ENCODE peak calls at places on chromosomes 2 and 18, in five cellular contexts. One of them, this sample, is unnamed.

GRCh38 chr2:73418343-73418742 is 32.7 kb downstream of the ALMS1 start:
- DNase-seq in nephron progenitor cell: no peak
- DNase-seq in neural crest cell: no peak
- DNase-seq in activated CD8-positive, alpha-beta T cell treated with anti-CD3 and anti-CD28 coated beads for 36 hours: no peak
- DNase-seq in A549: no peak
- DNase-seq in this sample: no peak

GRCh38 chr2:222561817-222562424 is 94.0 kb downstream of the FARSB start:
- DNase-seq in nephron progenitor cell: peak; percentile 58
- DNase-seq in neural crest cell: peak; percentile 61
- DNase-seq in activated CD8-positive, alpha-beta T cell treated with anti-CD3 and anti-CD28 coated beads for 36 hours: peak; percentile 40
- DNase-seq in A549: peak; percentile 53
- DNase-seq in this sample: no peak

GRCh38 chr2:39660612-39661196 is 5.0 kb upstream of the TMEM178A start:
- DNase-seq in nephron progenitor cell: no peak
- DNase-seq in neural crest cell: no peak
- DNase-seq in activated CD8-positive, alpha-beta T cell treated with anti-CD3 and anti-CD28 coated beads for 36 hours: no peak
- DNase-seq in A549: no peak
- DNase-seq in this sample: no peak

GRCh38 chr18:56873441-56874140 is 222.4 kb downstream of the WDR7 start:
- DNase-seq in nephron progenitor cell: peak; percentile 6
- DNase-seq in neural crest cell: peak; percentile 18
- DNase-seq in activated CD8-positive, alpha-beta T cell treated with anti-CD3 and anti-CD28 coated beads for 36 hours: peak; percentile 31
- DNase-seq in A549: no peak
- DNase-seq in this sample: no peak

GRCh38 chr2:66982766-66983165 is 414.4 kb upstream of the ETAA1 start:
- DNase-seq in nephron progenitor cell: no peak
- DNase-seq in neural crest cell: no peak
- DNase-seq in activated CD8-positive, alpha-beta T cell treated with anti-CD3 and anti-CD28 coated beads for 36 hours: no peak
- DNase-seq in A549: no peak
- DNase-seq in this sample: no peak

GRCh38 chr2:153156743-153157142 is 321.8 kb downstream of the RPRM start:
- DNase-seq in nephron progenitor cell: no peak
- DNase-seq in neural crest cell: no peak
- DNase-seq in activated CD8-positive, alpha-beta T cell treated with anti-CD3 and anti-CD28 coated beads for 36 hours: no peak
- DNase-seq in A549: no peak
- DNase-seq in this sample: no peak

GRCh38 chr18:49227456-49227855 is 233.0 kb downstream of the DYM start:
- DNase-seq in nephron progenitor cell: no peak
- DNase-seq in neural crest cell: no peak
- DNase-seq in activated CD8-positive, alpha-beta T cell treated with anti-CD3 and anti-CD28 coated beads for 36 hours: peak; percentile 75
- DNase-seq in A549: no peak
- DNase-seq in this sample: no peak

GRCh38 chr18:27491772-27492171 is 306.7 kb upstream of the CHST9 start:
- DNase-seq in nephron progenitor cell: no peak
- DNase-seq in neural crest cell: no peak
- DNase-seq in activated CD8-positive, alpha-beta T cell treated with anti-CD3 and anti-CD28 coated beads for 36 hours: no peak
- DNase-seq in A549: no peak
- DNase-seq in this sample: no peak

GRCh38 chr2:237199577-237199976 is 113.9 kb downstream of the COPS8 start:
- DNase-seq in nephron progenitor cell: no peak
- DNase-seq in neural crest cell: no peak
- DNase-seq in activated CD8-positive, alpha-beta T cell treated with anti-CD3 and anti-CD28 coated beads for 36 hours: no peak
- DNase-seq in A549: no peak
- DNase-seq in this sample: peak; percentile 74

GRCh38 chr2:25491966-25492532 is 150.3 kb upstream of the DNMT3A start:
- DNase-seq in nephron progenitor cell: no peak
- DNase-seq in neural crest cell: no peak
- DNase-seq in activated CD8-positive, alpha-beta T cell treated with anti-CD3 and anti-CD28 coated beads for 36 hours: no peak
- DNase-seq in A549: peak; percentile 57
- DNase-seq in this sample: no peak

GRCh38 chr2:208983476-208983875 is 440.4 kb upstream of the MAP2 start:
- DNase-seq in nephron progenitor cell: no peak
- DNase-seq in neural crest cell: no peak
- DNase-seq in activated CD8-positive, alpha-beta T cell treated with anti-CD3 and anti-CD28 coated beads for 36 hours: no peak
- DNase-seq in A549: no peak
- DNase-seq in this sample: no peak

GRCh38 chr2:71603311-71603794 is 150.0 kb downstream of the DYSF start:
- DNase-seq in nephron progenitor cell: peak; percentile 1
- DNase-seq in neural crest cell: no peak
- DNase-seq in activated CD8-positive, alpha-beta T cell treated with anti-CD3 and anti-CD28 coated beads for 36 hours: peak; percentile 25
- DNase-seq in A549: no peak
- DNase-seq in this sample: peak; percentile 57

DNA sequence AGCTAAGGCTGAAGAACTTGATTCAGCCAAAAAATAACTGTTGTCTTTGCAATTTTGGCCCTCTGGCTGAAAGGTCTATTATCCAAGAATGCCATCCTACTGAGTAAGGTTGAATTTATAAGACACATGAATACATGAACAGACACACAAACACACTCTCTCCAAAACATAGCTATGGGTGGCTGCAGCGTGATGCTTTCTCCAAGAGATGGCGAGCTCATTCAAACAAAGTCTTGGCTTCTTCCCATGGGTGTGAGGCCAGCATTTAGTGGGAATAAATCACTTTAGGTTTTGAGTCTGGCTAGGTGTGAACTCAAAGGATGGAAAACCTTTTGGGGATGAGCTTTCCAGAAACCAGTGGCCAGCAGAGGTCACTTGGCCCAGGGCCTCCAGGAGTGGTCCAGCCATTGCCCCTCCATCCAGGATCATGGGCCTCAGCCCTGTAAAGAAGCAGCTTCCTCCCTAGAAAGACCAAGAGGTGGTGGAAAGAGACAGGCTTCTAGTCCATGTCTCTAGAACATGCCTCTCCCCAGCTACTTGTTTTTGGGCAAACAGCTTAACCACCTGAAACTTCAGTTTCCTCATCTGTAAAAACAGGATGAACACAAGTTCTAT is 11.0 kb upstream of the OSR1 start:
- DNase-seq in nephron progenitor cell: no peak
- DNase-seq in neural crest cell: no peak
- DNase-seq in activated CD8-positive, alpha-beta T cell treated with anti-CD3 and anti-CD28 coated beads for 36 hours: no peak
- DNase-seq in A549: peak; percentile 58
- DNase-seq in this sample: no peak
- TF ChIP-seq CTCF in nephron progenitor cell: peak; percentile 14
- TF ChIP-seq CTCF in neural crest cell: peak; percentile 18
- TF ChIP-seq CTCF in activated CD8-positive, alpha-beta T cell treated with anti-CD3 and anti-CD28 coated beads for 36 hours: no peak
- TF ChIP-seq CTCF in A549: peak; percentile 61
- TF ChIP-seq CTCF in this sample: peak; percentile 79

GRCh38 chr18:54928236-54928635 is 31.0 kb downstream of the CCDC68 start:
- DNase-seq in nephron progenitor cell: no peak
- DNase-seq in neural crest cell: no peak
- DNase-seq in activated CD8-positive, alpha-beta T cell treated with anti-CD3 and anti-CD28 coated beads for 36 hours: no peak
- DNase-seq in A549: no peak
- DNase-seq in this sample: no peak

GRCh38 chr18:54932472-54932871 is 26.8 kb downstream of the CCDC68 start:
- DNase-seq in nephron progenitor cell: no peak
- DNase-seq in neural crest cell: no peak
- DNase-seq in activated CD8-positive, alpha-beta T cell treated with anti-CD3 and anti-CD28 coated beads for 36 hours: no peak
- DNase-seq in A549: no peak
- DNase-seq in this sample: no peak

GRCh38 chr18:54926593-54927297 is 32.5 kb downstream of the CCDC68 start:
- DNase-seq in nephron progenitor cell: no peak
- DNase-seq in neural crest cell: no peak
- DNase-seq in activated CD8-positive, alpha-beta T cell treated with anti-CD3 and anti-CD28 coated beads for 36 hours: no peak
- DNase-seq in A549: no peak
- DNase-seq in this sample: no peak

DNA sequence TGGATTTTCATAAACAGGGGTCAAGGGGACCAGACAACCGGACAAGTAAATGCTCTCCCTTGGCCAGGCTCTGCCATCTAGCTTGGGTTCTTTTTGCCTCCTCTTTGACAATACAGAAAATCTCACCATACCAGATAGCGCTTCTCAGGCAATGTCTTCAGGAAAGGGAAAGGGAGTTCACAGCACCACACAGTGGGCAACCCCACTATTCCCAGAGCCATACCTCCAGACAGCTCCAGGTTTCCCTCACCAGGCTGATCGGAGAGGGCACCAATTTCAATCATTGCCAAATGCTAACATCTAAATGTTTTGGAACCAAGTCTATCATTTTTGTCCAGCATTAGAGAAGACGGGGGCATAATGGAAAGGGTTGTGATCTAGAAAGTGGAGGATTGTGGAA is 28.1 kb downstream of the CCDC68 start:
- DNase-seq in nephron progenitor cell: no peak
- DNase-seq in neural crest cell: no peak
- DNase-seq in activated CD8-positive, alpha-beta T cell treated with anti-CD3 and anti-CD28 coated beads for 36 hours: no peak
- DNase-seq in A549: no peak
- DNase-seq in this sample: no peak
- TF ChIP-seq CTCF in nephron progenitor cell: no peak
- TF ChIP-seq CTCF in neural crest cell: no peak
- TF ChIP-seq CTCF in activated CD8-positive, alpha-beta T cell treated with anti-CD3 and anti-CD28 coated beads for 36 hours: no peak
- TF ChIP-seq CTCF in A549: no peak
- TF ChIP-seq CTCF in this sample: no peak

DNA sequence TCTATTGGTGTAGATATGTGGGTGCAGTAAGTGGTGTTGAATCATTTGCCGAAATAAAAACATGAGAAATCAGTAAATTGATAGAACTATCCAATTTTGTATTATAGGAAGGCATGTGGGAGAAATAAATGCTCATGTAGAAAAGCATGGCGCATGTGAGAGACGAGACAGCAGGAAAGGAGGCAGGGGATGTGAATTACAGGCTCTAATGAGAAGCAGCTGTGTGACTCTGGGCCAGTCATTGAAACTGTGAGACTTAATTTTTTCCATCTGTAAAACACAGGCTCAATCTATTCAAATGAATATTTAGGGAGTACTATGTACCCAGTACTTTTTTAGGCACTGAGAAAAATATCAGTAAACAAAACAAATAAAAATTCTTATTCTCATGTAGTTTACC is 42.6 kb upstream of the MAP3K20 start:
- DNase-seq in nephron progenitor cell: no peak
- DNase-seq in neural crest cell: no peak
- DNase-seq in activated CD8-positive, alpha-beta T cell treated with anti-CD3 and anti-CD28 coated beads for 36 hours: no peak
- DNase-seq in A549: no peak
- DNase-seq in this sample: no peak
- TF ChIP-seq CTCF in nephron progenitor cell: no peak
- TF ChIP-seq CTCF in neural crest cell: no peak
- TF ChIP-seq CTCF in activated CD8-positive, alpha-beta T cell treated with anti-CD3 and anti-CD28 coated beads for 36 hours: no peak
- TF ChIP-seq CTCF in A549: no peak
- TF ChIP-seq CTCF in this sample: no peak

DNA sequence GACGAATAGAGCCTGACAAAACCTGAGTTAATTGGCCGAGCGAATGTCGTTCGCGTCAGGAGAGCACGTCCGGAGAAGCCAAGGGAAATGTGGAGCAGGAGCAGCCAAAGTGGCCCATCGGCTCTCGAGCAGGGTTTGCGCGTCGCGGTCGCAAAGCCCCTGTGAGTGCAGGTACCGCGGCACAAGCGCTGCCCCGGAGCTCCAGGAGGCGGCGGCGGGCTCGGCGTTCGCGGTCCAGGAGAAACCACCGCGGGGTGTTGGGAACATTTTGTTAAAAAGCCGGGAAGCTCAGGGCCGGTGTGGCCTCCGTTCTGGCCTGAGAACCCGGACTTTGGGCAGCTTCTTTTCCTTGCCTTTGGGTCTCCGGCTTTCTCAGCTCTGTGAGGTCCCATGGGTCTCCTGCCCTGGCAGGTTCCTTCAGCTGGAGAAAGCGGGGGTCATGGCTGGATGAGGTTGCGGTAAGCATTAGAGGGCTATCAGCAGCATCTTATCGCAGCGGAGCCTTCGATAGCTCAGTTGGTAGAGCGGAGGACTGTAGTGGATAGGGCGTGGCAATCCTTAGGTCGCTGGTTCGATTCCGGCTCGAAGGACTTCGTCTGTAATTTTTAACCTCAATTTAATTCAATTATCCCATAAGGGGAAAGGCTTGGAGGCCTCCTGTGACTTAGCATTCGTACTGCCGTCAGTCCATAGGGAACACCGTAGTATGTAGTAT is 1.0 kb upstream of the AGBL5 start:
- DNase-seq in nephron progenitor cell: peak; percentile 93
- DNase-seq in neural crest cell: peak; percentile 92
- DNase-seq in activated CD8-positive, alpha-beta T cell treated with anti-CD3 and anti-CD28 coated beads for 36 hours: peak; percentile 96
- DNase-seq in A549: peak; percentile 97
- DNase-seq in this sample: no peak
- TF ChIP-seq CTCF in nephron progenitor cell: peak; percentile 40
- TF ChIP-seq CTCF in neural crest cell: peak; percentile 61
- TF ChIP-seq CTCF in activated CD8-positive, alpha-beta T cell treated with anti-CD3 and anti-CD28 coated beads for 36 hours: peak; percentile 51
- TF ChIP-seq CTCF in A549: no peak
- TF ChIP-seq CTCF in this sample: peak; percentile 73